ENCODE peak calls at places on chromosome 5, in four cellular contexts. X is sigmoid colon, I is body of pancreas, Q is right lobe of liver. K is an unnamed sample.

GRCh38 chr5:135365281-135365680 is 33.8 kb downstream of the MACROH2A1 start:
- DNase-seq in I (no peak), Q (no peak), X (no peak), K (no peak)

GRCh38 chr5:141742866-141743651 is 61.0 kb upstream of the ARAP3 start:
- DNase-seq in X (no peak), I (no peak), Q (no peak), K (no peak)

GRCh38 chr5:120644516-120644915 is 180.4 kb downstream of the PRR16 start:
- DNase-seq in Q (no peak), X (no peak), I (no peak), K (no peak)

GRCh38 chr5:8864053-8864452 is 681.8 kb downstream of the SEMA5A start:
- DNase-seq in I (no peak), X (no peak), Q (no peak), K (no peak)

GRCh38 chr5:173917788-173918786 is 29.9 kb downstream of the CPEB4 start:
- DNase-seq in Q (peak; percentile 38), X (peak; percentile 79), I (peak; percentile 41), K (peak; percentile 73)

GRCh38 chr5:180692426-180692825 is 43.0 kb upstream of the FLT4 start:
- DNase-seq in Q (no peak), I (no peak), X (no peak), K (no peak)

GRCh38 chr5:123610665-123611406 is 98.9 kb downstream of the CSNK1G3 start:
- DNase-seq in X (no peak), I (no peak), Q (no peak), K (no peak)

GRCh38 chr5:41681820-41682219 is 171.4 kb upstream of the PLCXD3 start:
- DNase-seq in Q (no peak), I (no peak), X (no peak), K (no peak)

GRCh38 chr5:135569755-135570452 is 8.9 kb downstream of the CXCL14 start:
- DNase-seq in X (no peak), I (peak; percentile 21), Q (peak; percentile 46), K (peak; percentile 18)

GRCh38 chr5:134140530-134141201 is 26.2 kb downstream of the TCF7 start:
- DNase-seq in I (peak; percentile 78), X (peak; percentile 76), Q (peak; percentile 76), K (peak; percentile 81)
- TF ChIP-seq POLR2A in I (no peak), X (no peak), Q (no peak), K (no peak)

GRCh38 chr5:33793836-33794549 is 97.8 kb downstream of the ADAMTS12 start:
- DNase-seq in I (no peak), X (no peak), Q (no peak), K (no peak)

GRCh38 chr5:33795532-33795931 is 96.3 kb downstream of the ADAMTS12 start:
- DNase-seq in X (no peak), I (no peak), Q (no peak), K (no peak)

GRCh38 chr5:33794550-33795300 is 97.1 kb downstream of the ADAMTS12 start:
- DNase-seq in X (no peak), I (no peak), Q (no peak), K (no peak)

GRCh38 chr5:33789558-33789957 is 102.2 kb downstream of the ADAMTS12 start:
- DNase-seq in I (no peak), Q (no peak), X (no peak), K (no peak)

GRCh38 chr5:33792559-33792958 is 99.2 kb downstream of the ADAMTS12 start:
- DNase-seq in Q (no peak), I (no peak), X (no peak), K (no peak)
- H3K27ac ChIP-seq in Q (no peak overlapping the region), I (no peak overlapping the region), X (no peak overlapping the region), K (no peak overlapping the region)

DNA sequence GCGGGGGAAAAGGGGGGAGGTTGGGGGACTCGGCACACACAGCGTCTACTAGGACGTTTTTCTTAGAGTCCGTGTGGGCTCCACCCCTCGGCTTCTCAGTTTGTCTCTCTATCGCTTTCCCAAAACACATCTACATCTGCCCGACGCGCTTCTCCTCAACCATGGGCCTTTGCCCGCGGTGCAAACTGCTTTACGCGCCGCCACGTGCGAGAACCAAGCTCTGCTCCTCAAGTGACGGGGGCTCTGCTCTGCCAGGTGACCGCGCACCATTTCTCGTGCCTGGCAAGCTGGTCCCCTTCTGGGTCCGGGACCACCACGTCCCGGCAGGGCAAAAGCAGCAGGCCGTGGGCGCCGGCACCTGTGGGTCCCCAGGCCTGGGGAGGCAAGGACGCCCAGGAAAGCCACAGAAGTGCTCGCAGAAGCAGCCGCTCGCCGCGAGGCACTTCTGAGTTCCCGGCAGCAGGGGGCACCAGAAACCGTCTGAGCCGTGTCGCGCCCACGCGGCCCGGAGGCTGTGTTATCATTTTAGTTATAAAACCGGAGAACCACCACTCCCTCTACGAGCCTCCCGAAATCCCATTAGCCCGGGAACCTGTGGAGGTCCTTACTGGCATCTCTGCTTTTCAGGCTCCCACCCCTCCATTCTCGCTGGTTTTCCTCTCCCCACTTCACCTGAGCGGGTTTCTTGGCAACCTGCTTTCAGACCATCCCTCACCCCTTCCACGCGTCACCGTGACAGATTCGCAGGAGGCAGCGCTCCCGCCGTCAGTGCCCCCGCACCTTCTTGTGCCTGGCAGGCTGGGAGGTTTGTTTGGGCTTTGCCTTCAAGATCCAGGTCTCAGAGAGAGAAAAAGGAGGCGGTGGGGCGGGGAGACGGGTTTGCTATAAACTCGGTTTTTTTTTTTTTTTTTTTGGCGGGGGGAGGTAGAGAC is 2.5 kb downstream of the GDNF start:
- DNase-seq in X (peak; percentile 91), Q (peak; percentile 79), I (peak; percentile 55), K (peak; percentile 67)
- H3K27me3 ChIP-seq in X (peaks cover 3% of the 10 kb centered on the region), Q (no peaks in the 10 kb centered on the region), I (peaks cover 51% of the 10 kb centered on the region), K (peaks cover 84% of the 10 kb centered on the region)

GRCh38 chr5:139284295-139284694 is 9.2 kb upstream of the MATR3 start:
- DNase-seq in Q (no peak), X (no peak), I (no peak), K (no peak)

GRCh38 chr5:139282195-139282557 is 11.4 kb upstream of the MATR3 start:
- DNase-seq in I (no peak), X (no peak), Q (no peak), K (no peak)

GRCh38 chr5:139285651-139286392 is 7.7 kb upstream of the MATR3 start:
- DNase-seq in X (no peak), I (no peak), Q (no peak), K (no peak)

GRCh38 chr5:139287890-139288635 is 5.5 kb upstream of the MATR3 start:
- DNase-seq in I (no peak), X (no peak), Q (no peak), K (no peak)

DNA sequence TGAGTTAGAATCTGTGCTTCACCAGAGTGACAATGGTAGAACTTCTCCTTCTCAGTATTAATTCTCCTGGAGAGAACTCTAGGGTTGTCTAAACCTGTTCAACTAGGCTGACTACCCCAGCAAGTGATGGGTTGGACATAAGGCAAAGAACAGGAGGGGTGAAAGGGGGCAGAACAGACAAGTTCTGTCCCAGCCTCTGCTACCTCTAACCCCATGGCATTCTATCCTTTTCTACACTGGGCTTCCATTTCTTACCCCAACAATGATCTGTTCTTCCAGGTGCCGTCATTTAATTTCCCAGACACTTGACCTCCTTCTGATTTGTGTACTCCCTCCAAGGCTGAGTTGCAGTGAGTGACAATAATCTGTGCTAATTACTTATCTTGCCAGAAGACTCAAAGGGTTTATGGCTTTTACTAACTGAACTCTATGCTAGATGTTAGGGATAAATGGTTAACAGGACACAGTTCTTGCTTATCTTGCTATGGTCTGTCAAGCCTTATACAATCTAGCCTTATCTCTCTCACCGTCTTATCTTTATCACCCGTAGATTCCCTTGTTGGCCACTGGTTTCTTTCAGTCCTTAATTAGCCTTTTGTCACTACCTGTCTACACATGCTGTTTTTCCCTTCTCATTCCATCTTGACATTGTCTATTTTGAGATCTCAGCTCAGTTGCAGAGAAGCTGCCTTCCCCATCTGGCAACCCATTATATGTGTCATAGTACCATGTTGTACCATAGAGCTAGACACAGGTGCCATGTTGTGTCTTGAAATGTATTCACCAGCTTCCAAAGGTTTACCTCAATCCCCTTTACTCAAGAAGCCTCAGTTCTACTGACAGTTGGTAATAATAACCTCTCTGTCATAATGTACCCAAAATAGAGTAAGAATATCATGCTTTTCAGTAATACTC is 10.0 kb upstream of the MATR3 start:
- DNase-seq in I (no peak), Q (no peak), X (no peak), K (no peak)
- TF ChIP-seq POLR2A in I (no peak), Q (no peak), X (no peak), K (no peak)

DNA sequence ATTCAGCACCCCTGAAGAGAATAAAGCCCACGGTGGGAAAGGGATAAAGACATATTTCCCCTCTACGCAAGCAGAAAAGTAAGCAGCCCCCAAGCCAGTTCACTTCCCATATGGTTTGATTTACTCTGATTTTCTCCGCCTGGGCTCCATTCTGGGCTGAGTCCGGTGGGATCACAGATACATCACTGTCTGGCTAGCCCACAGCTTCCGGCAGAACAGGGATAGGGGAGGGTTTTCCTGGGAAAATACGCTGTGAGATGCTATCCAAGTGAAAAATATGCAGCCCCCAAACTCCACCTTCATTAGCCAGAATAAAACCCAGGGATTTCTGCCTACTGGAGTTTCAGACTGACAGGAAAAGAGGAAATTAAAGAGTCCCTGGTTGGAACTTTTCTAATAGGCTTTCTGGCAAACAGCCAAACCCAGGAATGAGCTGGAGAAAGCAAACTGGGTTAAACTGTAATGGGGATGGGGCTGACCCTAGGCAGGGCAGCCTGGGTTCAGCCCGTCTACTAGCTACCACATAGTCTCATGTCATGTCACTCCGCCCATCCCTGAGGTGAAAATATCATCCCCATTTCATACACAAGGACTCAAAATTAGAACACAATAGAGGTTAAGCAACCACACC is 16.9 kb upstream of the NIPAL4 start:
- DNase-seq in Q (no peak), X (no peak), I (no peak), K (no peak)
- H3K27ac ChIP-seq in Q (no peak overlapping the region), X (no peak overlapping the region), I (no peak overlapping the region), K (no peak overlapping the region)

DNA sequence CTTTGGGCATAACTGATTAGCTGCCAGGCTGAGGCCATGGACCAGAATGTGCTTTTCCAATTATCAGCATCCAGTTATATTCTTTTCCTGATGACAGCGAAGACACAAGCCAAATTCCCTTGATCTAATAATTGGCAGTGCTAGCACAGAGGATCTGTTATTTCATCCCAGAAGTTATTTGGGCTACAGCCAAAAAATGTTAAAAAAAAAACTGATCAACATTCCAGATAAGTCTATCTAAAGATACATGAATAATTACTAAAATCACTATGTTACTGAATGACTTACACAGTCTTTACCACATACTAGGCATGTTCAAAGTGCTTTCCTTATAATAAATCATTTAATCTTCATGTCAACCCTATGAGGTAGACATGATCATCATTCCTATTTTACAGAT is 13.5 kb upstream of the PDZD2 start:
- DNase-seq in Q (no peak), I (no peak), X (no peak), K (no peak)
- H3K27me3 ChIP-seq in Q (no peaks in the 10 kb centered on the region), I (no peaks in the 10 kb centered on the region), X (no peaks in the 10 kb centered on the region), K (no peaks in the 10 kb centered on the region)

K was measured in transverse colon.